ENCODE peak calls at places on chromosomes 1 and 21, in eight cellular contexts. Y is ovary, G is upper lobe of right lung, A is PC-9, H is mesenchymal stem cell, U is H1, B is left lung, I is tibial nerve. L is an unnamed sample.

GRCh38 chr21:18716578-18717138 is 313.1 kb upstream of the TMPRSS15 start:
- DNase-seq in Y (no peak), G (no peak), A (no peak), H (no peak), U (no peak), B (no peak), I (no peak), L (no peak)

GRCh38 chr1:31010081-31010989 is 55.2 kb downstream of the PUM1 start:
- DNase-seq in Y (no peak), G (no peak), A (no peak), H (peak; percentile 83), U (no peak), B (no peak), I (no peak), L (peak; percentile 43)

GRCh38 chr1:34406377-34406776 is 229.7 kb downstream of the C1orf94 start:
- DNase-seq in Y (no peak), G (no peak), A (no peak), H (no peak), U (no peak), B (no peak), I (no peak), L (no peak)

GRCh38 chr1:44030606-44031050 is 634 bp downstream of the SLC6A9 start:
- DNase-seq in Y (peak; percentile 41), G (no peak), A (no peak), H (peak; percentile 73), U (no peak), B (peak; percentile 45), I (peak; percentile 22), L (no peak)

GRCh38 chr1:156095906-156096508 is 13.7 kb upstream of the MEX3A start:
- DNase-seq in Y (no peak), G (no peak), A (no peak), H (peak; percentile 77), U (no peak), B (no peak), I (no peak), L (no peak)

GRCh38 chr1:10835423-10836421 is 39.3 kb upstream of the CASZ1 start:
- DNase-seq in Y (no peak), G (peak; percentile 83), A (peak; percentile 62), H (peak; percentile 50), U (peak; percentile 87), B (peak; percentile 42), I (no peak), L (no peak)

GRCh38 chr1:24555591-24556413 is at the start of gene NCMAP:
- DNase-seq in Y (no peak), G (peak; percentile 90), A (peak; percentile 43), H (no peak), U (no peak), B (peak; percentile 52), I (no peak), L (no peak)

GRCh38 chr1:14182801-14183200 is 415.7 kb upstream of the KAZN start:
- DNase-seq in Y (no peak), G (no peak), A (no peak), H (no peak), U (no peak), B (no peak), I (no peak), L (no peak)

GRCh38 chr1:1787206-1787605 is 8.9 kb upstream of the NADK start:
- DNase-seq in Y (no peak), G (no peak), A (no peak), H (no peak), U (no peak), B (no peak), I (no peak), L (no peak)

GRCh38 chr1:226549937-226550670 is 1.5 kb downstream of the STUM start:
- DNase-seq in Y (no peak), G (no peak), A (no peak), H (peak; percentile 25), U (no peak), B (no peak), I (no peak), L (no peak)

GRCh38 chr21:37297364-37297763 is 30.2 kb upstream of the VPS26C start:
- DNase-seq in Y (no peak), G (no peak), A (no peak), H (no peak), U (no peak), B (no peak), I (no peak), L (no peak)

DNA sequence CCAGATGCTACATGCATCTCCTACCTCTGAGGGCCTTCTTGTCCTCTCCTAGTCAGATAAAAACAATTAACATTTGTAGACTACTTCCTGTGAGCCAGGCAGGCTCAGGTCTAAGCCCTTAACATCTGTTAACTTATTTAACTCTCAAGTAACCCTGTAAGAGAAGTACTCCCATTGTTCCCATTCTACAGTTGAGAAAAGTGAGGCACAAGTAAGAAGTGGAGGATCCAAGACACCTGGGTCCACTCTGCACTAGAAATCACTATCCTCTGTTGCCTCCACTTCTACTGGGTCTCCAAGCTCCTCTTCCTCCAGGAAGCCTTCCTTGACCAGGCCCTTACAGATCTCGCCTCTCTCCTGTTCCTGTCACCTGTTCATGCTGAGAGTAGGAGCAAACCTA is 9.7 kb downstream of the C1orf216 start:
- DNase-seq in Y (no peak), G (no peak), A (no peak), H (no peak), U (no peak), B (no peak), I (no peak), L (no peak)
- H3K27ac ChIP-seq in Y (no peak overlapping the region), G (no peak overlapping the region), A (no peak overlapping the region), H (no peak overlapping the region), U (no peak overlapping the region), B (no peak overlapping the region), I (no peak overlapping the region), L (no peak overlapping the region)

GRCh38 chr1:203305809-203306088 is 430 bp downstream of the BTG2 start:
- DNase-seq in Y (no peak), G (no peak), A (no peak), H (no peak), U (no peak), B (no peak), I (no peak), L (no peak)

GRCh38 chr1:203306089-203306969 is 1.0 kb downstream of the BTG2 start:
- DNase-seq in Y (peak; percentile 83), G (peak; percentile 87), A (peak; percentile 76), H (peak; percentile 79), U (no peak), B (peak; percentile 89), I (peak; percentile 92), L (no peak)

GRCh38 chr1:203302894-203303293 is 2.4 kb upstream of the BTG2 start:
- DNase-seq in Y (no peak), G (peak; percentile 2), A (no peak), H (no peak), U (no peak), B (no peak), I (no peak), L (no peak)

GRCh38 chr1:203304919-203305808 is at the start of gene BTG2:
- DNase-seq in Y (peak; percentile 96), G (peak; percentile 96), A (peak; percentile 83), H (peak; percentile 93), U (peak; percentile 70), B (peak; percentile 95), I (peak; percentile 91), L (peak; percentile 61)

DNA sequence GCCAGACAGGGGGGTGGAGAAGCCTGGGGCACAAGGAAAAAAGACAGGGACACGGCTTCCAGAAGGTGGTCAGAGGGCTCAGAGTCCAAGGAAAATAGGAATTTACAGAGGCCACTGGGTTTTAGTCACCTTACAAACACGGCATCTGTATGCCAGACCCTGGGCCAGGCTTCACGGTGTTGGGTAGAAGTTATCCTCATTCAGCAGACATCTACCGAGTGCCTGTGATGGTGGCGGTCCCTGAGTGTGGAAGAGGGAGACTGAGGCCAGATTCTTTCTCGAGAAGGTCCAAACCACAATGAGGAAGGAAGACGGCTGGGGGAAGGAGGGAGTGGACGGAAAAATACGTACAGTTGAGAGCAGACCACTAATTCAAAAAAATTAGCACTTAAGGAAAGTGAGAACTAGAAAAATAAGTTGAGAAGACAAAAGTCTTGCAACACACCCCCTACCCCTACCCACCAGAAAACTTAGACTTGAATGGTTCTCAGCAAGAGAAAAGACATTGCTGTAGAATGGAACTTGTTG is 864 bp upstream of the BTG2 start:
- DNase-seq in Y (no peak), G (peak; percentile 56), A (no peak), H (no peak), U (no peak), B (no peak), I (no peak), L (no peak)
- H3K4me3 ChIP-seq in Y (peak overlapping the region; percentile 29), G (peak overlapping the region; percentile 98), A (peak overlapping the region; percentile 82), H (peak overlapping the region; percentile 70), U (peak overlapping the region; percentile 92), B (peak overlapping the region; percentile 98), I (peak overlapping the region; percentile 99), L (no peak overlapping the region)

GRCh38 chr1:33348676-33349080 is 27.8 kb upstream of the A3GALT2 start:
- DNase-seq in Y (no peak), G (no peak), A (no peak), H (no peak), U (no peak), B (no peak), I (no peak), L (no peak)

GRCh38 chr1:33349778-33350610 is 29.1 kb upstream of the A3GALT2 start:
- DNase-seq in Y (peak; percentile 88), G (peak; percentile 95), A (peak; percentile 81), H (peak; percentile 82), U (no peak), B (peak; percentile 89), I (peak; percentile 73), L (no peak)

GRCh38 chr1:33349081-33349759 is 28.3 kb upstream of the A3GALT2 start:
- DNase-seq in Y (peak; percentile 58), G (peak; percentile 87), A (peak; percentile 53), H (no peak), U (no peak), B (peak; percentile 59), I (no peak), L (no peak)

GRCh38 chr1:33350611-33351280 is 29.8 kb upstream of the A3GALT2 start:
- DNase-seq in Y (no peak), G (no peak), A (no peak), H (no peak), U (no peak), B (no peak), I (no peak), L (no peak)

GRCh38 chr1:33351281-33351660 is 30.4 kb upstream of the A3GALT2 start:
- DNase-seq in Y (no peak), G (no peak), A (no peak), H (no peak), U (no peak), B (no peak), I (no peak), L (no peak)
- H3K27ac ChIP-seq in Y (no peak overlapping the region), G (no peak overlapping the region), A (no peak overlapping the region), H (no peak overlapping the region), U (no peak overlapping the region), B (no peak overlapping the region), I (no peak overlapping the region), L (no peak overlapping the region)

DNA sequence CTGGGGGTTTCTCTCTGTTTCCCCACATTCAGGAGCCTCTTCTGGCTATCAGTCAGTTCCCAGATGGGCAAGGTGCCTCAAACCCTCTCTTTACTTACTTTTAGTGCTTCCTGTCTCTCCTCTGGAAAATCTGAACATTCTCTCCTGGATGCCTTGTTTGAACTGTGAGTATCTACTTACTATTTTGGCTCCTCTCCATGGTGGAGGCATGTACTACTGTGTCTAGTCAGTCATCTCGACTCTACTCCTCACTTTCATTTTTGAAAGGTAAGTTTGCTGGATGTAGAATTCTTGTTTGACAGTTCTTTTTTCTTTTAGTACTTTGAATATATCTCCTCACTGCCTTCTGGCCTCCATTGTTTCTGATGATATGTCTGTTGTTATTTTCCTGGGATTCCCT is 70.9 kb upstream of the FAM78B start:
- DNase-seq in Y (no peak), G (no peak), A (no peak), H (no peak), U (no peak), B (no peak), I (no peak), L (no peak)
- H3K4me3 ChIP-seq in Y (no peak overlapping the region), G (no peak overlapping the region), A (no peak overlapping the region), H (no peak overlapping the region), U (no peak overlapping the region), B (no peak overlapping the region), I (no peak overlapping the region), L (no peak overlapping the region)